ENCODE peak calls at places on chromosomes 16 and 17, in four cellular contexts. One of them, this sample, is unnamed. For H3K4me1, the result is how much of the 10 kb centered on the place peaks cover.

GRCh38 chr16:23874613-23875294 is 39.0 kb downstream of the PRKCB start:
- DNase-seq in hepatocyte: no peak
- DNase-seq in H1: no peak
- DNase-seq in PC-9: no peak
- DNase-seq in this sample: no peak

GRCh38 chr17:8701754-8702153 is 42.9 kb downstream of the CCDC42 start:
- DNase-seq in hepatocyte: no peak
- DNase-seq in H1: no peak
- DNase-seq in PC-9: no peak
- DNase-seq in this sample: no peak

GRCh38 chr17:36183001-36183810 is 6.8 kb upstream of the TBC1D3B start:
- DNase-seq in hepatocyte: peak
- DNase-seq in H1: no peak
- DNase-seq in PC-9: no peak
- DNase-seq in this sample: peak

GRCh38 chr16:50699345-50700159 is 6.1 kb downstream of the NOD2 start:
- DNase-seq in hepatocyte: no peak
- DNase-seq in H1: no peak
- DNase-seq in PC-9: peak
- DNase-seq in this sample: peak

GRCh38 chr16:25988089-25988488 is 296.3 kb downstream of the HS3ST4 start:
- DNase-seq in hepatocyte: no peak
- DNase-seq in H1: no peak
- DNase-seq in PC-9: no peak
- DNase-seq in this sample: no peak

GRCh38 chr17:30997270-30997669 is 26.4 kb downstream of the RNF135 start:
- DNase-seq in hepatocyte: no peak
- DNase-seq in H1: no peak
- DNase-seq in PC-9: no peak
- DNase-seq in this sample: no peak

GRCh38 chr16:85252461-85252860 is 140.2 kb upstream of the CIBAR2 start:
- DNase-seq in hepatocyte: no peak
- DNase-seq in H1: no peak
- DNase-seq in PC-9: no peak
- DNase-seq in this sample: no peak

GRCh38 chr16:12344577-12345343 is 368.2 kb downstream of the SNX29 start:
- DNase-seq in hepatocyte: no peak
- DNase-seq in H1: no peak
- DNase-seq in PC-9: no peak
- DNase-seq in this sample: no peak

GRCh38 chr16:3577302-3577752 is at the start of gene NLRC3:
- DNase-seq in hepatocyte: no peak
- DNase-seq in H1: no peak
- DNase-seq in PC-9: no peak
- DNase-seq in this sample: no peak

GRCh38 chr17:31535581-31535981 is 144.1 kb downstream of the RAB11FIP4 start:
- DNase-seq in hepatocyte: no peak
- DNase-seq in H1: no peak
- DNase-seq in PC-9: no peak
- DNase-seq in this sample: no peak

GRCh38 chr17:77527836-77528505 is 387.2 kb downstream of the SEC14L1 start:
- DNase-seq in hepatocyte: no peak
- DNase-seq in H1: no peak
- DNase-seq in PC-9: no peak
- DNase-seq in this sample: no peak

GRCh38 chr16:21301168-21301894 is 23.2 kb upstream of the CRYM start:
- DNase-seq in hepatocyte: peak
- DNase-seq in H1: peak
- DNase-seq in PC-9: peak
- DNase-seq in this sample: peak

GRCh38 chr17:57704448-57704847 is 40.7 kb downstream of the CCDC182 start:
- DNase-seq in hepatocyte: no peak
- DNase-seq in H1: no peak
- DNase-seq in PC-9: no peak
- DNase-seq in this sample: no peak

GRCh38 chr17:37067555-37068111 is 118.9 kb downstream of the AATF start:
- DNase-seq in hepatocyte: peak
- DNase-seq in H1: no peak
- DNase-seq in PC-9: peak
- DNase-seq in this sample: peak

GRCh38 chr16:2237552-2238395 is 1.5 kb downstream of the DNASE1L2 start:
- DNase-seq in hepatocyte: no peak
- DNase-seq in H1: no peak
- DNase-seq in PC-9: no peak
- DNase-seq in this sample: no peak

GRCh38 chr16:2238396-2239230 is 2.4 kb downstream of the DNASE1L2 start:
- DNase-seq in hepatocyte: no peak
- DNase-seq in H1: no peak
- DNase-seq in PC-9: no peak
- DNase-seq in this sample: no peak

GRCh38 chr16:2236362-2237075 is at the start of gene DNASE1L2:
- DNase-seq in hepatocyte: peak
- DNase-seq in H1: no peak
- DNase-seq in PC-9: no peak
- DNase-seq in this sample: no peak

GRCh38 chr16:2235695-2236361 is 416 bp upstream of the DNASE1L2 start:
- DNase-seq in hepatocyte: no peak
- DNase-seq in H1: no peak
- DNase-seq in PC-9: no peak
- DNase-seq in this sample: no peak

GRCh38 chr16:2237076-2237551 is 870 bp downstream of the DNASE1L2 start:
- DNase-seq in hepatocyte: no peak
- DNase-seq in H1: no peak
- DNase-seq in PC-9: no peak
- DNase-seq in this sample: no peak
- TF ChIP-seq EZH2 in hepatocyte: peak
- TF ChIP-seq EZH2 in H1: no peak
- TF ChIP-seq EZH2 in PC-9: no peak
- TF ChIP-seq EZH2 in this sample: peak

GRCh38 chr17:69043098-69043497 is 17.6 kb downstream of the ABCA9 start:
- DNase-seq in hepatocyte: no peak
- DNase-seq in H1: no peak
- DNase-seq in PC-9: no peak
- DNase-seq in this sample: no peak

GRCh38 chr17:69050999-69051775 is 9.5 kb downstream of the ABCA9 start:
- DNase-seq in hepatocyte: no peak
- DNase-seq in H1: no peak
- DNase-seq in PC-9: no peak
- DNase-seq in this sample: peak

GRCh38 chr17:69048634-69049033 is 12.1 kb downstream of the ABCA9 start:
- DNase-seq in hepatocyte: no peak
- DNase-seq in H1: no peak
- DNase-seq in PC-9: no peak
- DNase-seq in this sample: no peak

GRCh38 chr17:69046130-69046807 is 14.5 kb downstream of the ABCA9 start:
- DNase-seq in hepatocyte: no peak
- DNase-seq in H1: no peak
- DNase-seq in PC-9: no peak
- DNase-seq in this sample: no peak

GRCh38 chr17:69047368-69048263 is 13.1 kb downstream of the ABCA9 start:
- DNase-seq in hepatocyte: peak
- DNase-seq in H1: no peak
- DNase-seq in PC-9: peak
- DNase-seq in this sample: peak
- H3K4me1 ChIP-seq in hepatocyte: under half
- H3K4me1 ChIP-seq in H1: under half
- H3K4me1 ChIP-seq in PC-9: under half
- H3K4me1 ChIP-seq in this sample: under half

GRCh38 chr17:73123606-73124320 is 31.3 kb upstream of the SLC39A11 start:
- DNase-seq in hepatocyte: no peak
- DNase-seq in H1: no peak
- DNase-seq in PC-9: no peak
- DNase-seq in this sample: no peak
- TF ChIP-seq EZH2 in hepatocyte: no peak
- TF ChIP-seq EZH2 in H1: no peak
- TF ChIP-seq EZH2 in PC-9: no peak
- TF ChIP-seq EZH2 in this sample: no peak

DNA sequence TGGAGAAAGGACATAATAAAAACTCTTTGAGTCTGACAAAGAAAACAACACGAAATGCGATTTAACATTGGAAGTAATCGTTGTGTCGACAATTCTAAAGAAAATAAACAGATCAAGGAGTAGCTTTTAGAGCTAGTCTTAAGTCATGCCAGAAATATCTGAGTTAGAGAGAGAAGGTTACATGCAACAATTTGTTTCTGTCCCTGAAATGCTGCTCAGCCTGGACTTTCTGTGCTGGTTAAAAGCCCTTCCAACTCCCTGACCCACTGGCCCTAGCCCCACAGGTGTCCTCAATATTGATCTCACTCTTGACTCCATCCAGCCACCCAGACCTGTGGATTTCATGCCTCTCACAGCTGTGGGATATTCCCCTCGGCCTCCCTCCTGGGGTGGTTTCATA is 33.2 kb upstream of the TEX2 start:
- DNase-seq in hepatocyte: no peak
- DNase-seq in H1: no peak
- DNase-seq in PC-9: no peak
- DNase-seq in this sample: no peak
- H3K4me1 ChIP-seq in hepatocyte: under half
- H3K4me1 ChIP-seq in H1: under half
- H3K4me1 ChIP-seq in PC-9: under half
- H3K4me1 ChIP-seq in this sample: under half

This sample was measured in astrocyte.